ENCODE peak calls at places on chromosomes 1 and 21, in nine cellular contexts. One of them, this sample, is unnamed.
A peak's percentile ranks its signal among the peaks of the same experiment; 100 is the strongest.

GRCh38 chr1:44405804-44406743 is 1.0 kb downstream of the RNF220 start:
- DNase-seq in lower lobe of right lung: peak; percentile 54
- DNase-seq in uterus: no peak
- DNase-seq in IMR-90: no peak
- DNase-seq in dorsolateral prefrontal cortex: no peak
- DNase-seq in adrenal gland: no peak
- DNase-seq in Peyer's patch: peak; percentile 30
- DNase-seq in CD8-positive, alpha-beta memory T cell: no peak
- DNase-seq in brain microvascular endothelial cell: no peak
- DNase-seq in this sample: no peak

GRCh38 chr1:151539321-151540020 is 638 bp upstream of the TUFT1 start:
- DNase-seq in lower lobe of right lung: peak; percentile 91
- DNase-seq in uterus: peak; percentile 81
- DNase-seq in IMR-90: peak; percentile 96
- DNase-seq in dorsolateral prefrontal cortex: peak; percentile 35
- DNase-seq in adrenal gland: peak; percentile 93
- DNase-seq in Peyer's patch: peak; percentile 57
- DNase-seq in CD8-positive, alpha-beta memory T cell: no peak
- DNase-seq in brain microvascular endothelial cell: peak; percentile 84
- DNase-seq in this sample: no peak

GRCh38 chr1:230047114-230047865 is 19.7 kb upstream of the GALNT2 start:
- DNase-seq in lower lobe of right lung: no peak
- DNase-seq in uterus: no peak
- DNase-seq in IMR-90: no peak
- DNase-seq in dorsolateral prefrontal cortex: no peak
- DNase-seq in adrenal gland: no peak
- DNase-seq in Peyer's patch: no peak
- DNase-seq in CD8-positive, alpha-beta memory T cell: no peak
- DNase-seq in brain microvascular endothelial cell: no peak
- DNase-seq in this sample: no peak

GRCh38 chr1:241485554-241485992 is 34.0 kb downstream of the FH start:
- DNase-seq in lower lobe of right lung: no peak
- DNase-seq in uterus: no peak
- DNase-seq in IMR-90: peak; percentile 16
- DNase-seq in dorsolateral prefrontal cortex: no peak
- DNase-seq in adrenal gland: no peak
- DNase-seq in Peyer's patch: no peak
- DNase-seq in CD8-positive, alpha-beta memory T cell: no peak
- DNase-seq in brain microvascular endothelial cell: peak; percentile 18
- DNase-seq in this sample: no peak

GRCh38 chr1:172206256-172206655 is 214.2 kb upstream of the C1orf105 start:
- DNase-seq in lower lobe of right lung: no peak
- DNase-seq in uterus: no peak
- DNase-seq in IMR-90: no peak
- DNase-seq in dorsolateral prefrontal cortex: no peak
- DNase-seq in adrenal gland: no peak
- DNase-seq in Peyer's patch: no peak
- DNase-seq in CD8-positive, alpha-beta memory T cell: no peak
- DNase-seq in brain microvascular endothelial cell: no peak
- DNase-seq in this sample: no peak

GRCh38 chr1:240237305-240237721 is 145.6 kb downstream of the FMN2 start:
- DNase-seq in lower lobe of right lung: no peak
- DNase-seq in uterus: no peak
- DNase-seq in IMR-90: peak; percentile 65
- DNase-seq in dorsolateral prefrontal cortex: no peak
- DNase-seq in adrenal gland: peak; percentile 30
- DNase-seq in Peyer's patch: no peak
- DNase-seq in CD8-positive, alpha-beta memory T cell: no peak
- DNase-seq in brain microvascular endothelial cell: peak; percentile 66
- DNase-seq in this sample: no peak

GRCh38 chr1:247452447-247453039 is 5.4 kb downstream of the OR2B11 start:
- DNase-seq in lower lobe of right lung: no peak
- DNase-seq in uterus: no peak
- DNase-seq in IMR-90: no peak
- DNase-seq in dorsolateral prefrontal cortex: no peak
- DNase-seq in adrenal gland: no peak
- DNase-seq in Peyer's patch: no peak
- DNase-seq in CD8-positive, alpha-beta memory T cell: no peak
- DNase-seq in brain microvascular endothelial cell: no peak
- DNase-seq in this sample: no peak

GRCh38 chr1:54815086-54815876 is 14.2 kb upstream of the TTC22 start:
- DNase-seq in lower lobe of right lung: no peak
- DNase-seq in uterus: no peak
- DNase-seq in IMR-90: no peak
- DNase-seq in dorsolateral prefrontal cortex: no peak
- DNase-seq in adrenal gland: no peak
- DNase-seq in Peyer's patch: peak; percentile 13
- DNase-seq in CD8-positive, alpha-beta memory T cell: no peak
- DNase-seq in brain microvascular endothelial cell: no peak
- DNase-seq in this sample: no peak

GRCh38 chr1:115262886-115263285 is 75.2 kb downstream of the NGF start:
- DNase-seq in lower lobe of right lung: no peak
- DNase-seq in uterus: no peak
- DNase-seq in IMR-90: peak; percentile 21
- DNase-seq in dorsolateral prefrontal cortex: no peak
- DNase-seq in adrenal gland: no peak
- DNase-seq in Peyer's patch: no peak
- DNase-seq in CD8-positive, alpha-beta memory T cell: no peak
- DNase-seq in brain microvascular endothelial cell: peak; percentile 24
- DNase-seq in this sample: no peak

GRCh38 chr1:12124693-12125421 is 41.9 kb upstream of the TNFRSF1B start:
- DNase-seq in lower lobe of right lung: peak; percentile 85
- DNase-seq in uterus: peak; percentile 83
- DNase-seq in IMR-90: peak; percentile 65
- DNase-seq in dorsolateral prefrontal cortex: peak; percentile 77
- DNase-seq in adrenal gland: peak; percentile 69
- DNase-seq in Peyer's patch: peak; percentile 73
- DNase-seq in CD8-positive, alpha-beta memory T cell: peak; percentile 85
- DNase-seq in brain microvascular endothelial cell: peak; percentile 57
- DNase-seq in this sample: peak; percentile 45

GRCh38 chr1:52402860-52403240 is 1.4 kb downstream of the ORC1 start:
- DNase-seq in lower lobe of right lung: no peak
- DNase-seq in uterus: no peak
- DNase-seq in IMR-90: no peak
- DNase-seq in dorsolateral prefrontal cortex: no peak
- DNase-seq in adrenal gland: no peak
- DNase-seq in Peyer's patch: no peak
- DNase-seq in CD8-positive, alpha-beta memory T cell: no peak
- DNase-seq in brain microvascular endothelial cell: no peak
- DNase-seq in this sample: no peak

DNA sequence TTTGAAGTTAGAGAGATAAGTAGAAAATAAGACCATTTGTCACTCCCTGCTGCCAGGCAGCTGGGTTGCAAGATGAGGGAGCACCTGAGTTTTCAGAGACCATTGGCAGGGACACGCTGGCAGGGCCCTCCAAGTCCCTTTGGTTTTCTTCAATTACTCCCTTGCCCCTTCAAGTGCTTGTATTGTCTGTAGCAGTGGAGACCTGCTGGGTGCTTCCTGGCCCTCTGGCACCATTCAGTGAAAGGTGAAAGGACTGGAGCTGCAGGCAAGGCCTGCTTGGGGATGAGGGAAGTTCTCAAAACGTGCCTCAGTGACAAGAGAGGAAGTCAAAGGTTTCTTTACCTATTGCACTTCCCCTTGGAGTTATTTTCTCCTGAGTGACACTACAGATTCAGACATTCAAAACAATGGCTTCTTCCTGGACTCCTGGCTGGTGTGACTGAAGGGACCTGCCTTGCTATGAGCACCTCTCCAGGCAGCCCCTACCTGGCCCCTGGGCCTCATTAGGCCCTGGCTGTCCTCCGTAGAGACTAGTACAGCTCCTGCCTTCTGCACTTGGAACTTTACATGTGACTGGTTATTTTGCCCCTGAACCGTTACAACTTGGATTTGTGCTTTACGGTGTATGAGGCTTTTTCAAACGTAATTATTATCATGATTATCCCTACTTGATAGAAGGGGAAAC is 100.1 kb downstream of the C1orf21 start:
- DNase-seq in lower lobe of right lung: no peak
- DNase-seq in uterus: no peak
- DNase-seq in IMR-90: no peak
- DNase-seq in dorsolateral prefrontal cortex: no peak
- DNase-seq in adrenal gland: no peak
- DNase-seq in Peyer's patch: no peak
- DNase-seq in CD8-positive, alpha-beta memory T cell: no peak
- DNase-seq in brain microvascular endothelial cell: no peak
- DNase-seq in this sample: no peak
- H3K27ac ChIP-seq in lower lobe of right lung: no peak overlapping the region
- H3K27ac ChIP-seq in uterus: peak overlapping the region; percentile 88
- H3K27ac ChIP-seq in IMR-90: no peak overlapping the region
- H3K27ac ChIP-seq in dorsolateral prefrontal cortex: peak overlapping the region; percentile 2
- H3K27ac ChIP-seq in adrenal gland: peak overlapping the region; percentile 22
- H3K27ac ChIP-seq in Peyer's patch: peak overlapping the region; percentile 13
- H3K27ac ChIP-seq in CD8-positive, alpha-beta memory T cell: no peak overlapping the region
- H3K27ac ChIP-seq in brain microvascular endothelial cell: no peak overlapping the region
- H3K27ac ChIP-seq in this sample: no peak overlapping the region

DNA sequence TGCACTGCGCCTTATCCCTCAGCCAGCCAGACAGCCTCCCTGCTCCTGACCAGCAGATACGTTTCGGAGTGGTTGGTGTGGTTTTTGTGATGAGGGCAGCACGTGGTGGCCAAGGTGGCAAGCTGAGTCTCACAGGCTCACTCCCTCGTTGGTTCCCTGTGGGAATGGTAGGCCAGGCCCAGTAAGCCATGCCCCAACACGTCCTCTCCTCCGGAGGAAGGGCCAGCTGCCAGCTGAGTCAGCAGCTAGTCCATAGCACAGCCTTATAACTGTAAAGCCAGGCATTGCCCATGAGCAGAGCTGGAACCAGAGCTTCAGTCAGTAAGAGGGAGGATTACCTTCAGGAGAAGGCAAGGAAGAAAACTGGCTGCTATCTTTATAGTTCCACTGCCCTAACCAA is 29.5 kb downstream of the SZRD1 start:
- DNase-seq in lower lobe of right lung: no peak
- DNase-seq in uterus: peak; percentile 27
- DNase-seq in IMR-90: peak; percentile 84
- DNase-seq in dorsolateral prefrontal cortex: no peak
- DNase-seq in adrenal gland: peak; percentile 89
- DNase-seq in Peyer's patch: no peak
- DNase-seq in CD8-positive, alpha-beta memory T cell: no peak
- DNase-seq in brain microvascular endothelial cell: peak; percentile 64
- DNase-seq in this sample: no peak
- H3K27ac ChIP-seq in lower lobe of right lung: peak overlapping the region; percentile 11
- H3K27ac ChIP-seq in uterus: peak overlapping the region; percentile 28
- H3K27ac ChIP-seq in IMR-90: peak overlapping the region; percentile 95
- H3K27ac ChIP-seq in dorsolateral prefrontal cortex: peak overlapping the region; percentile 48
- H3K27ac ChIP-seq in adrenal gland: no peak overlapping the region
- H3K27ac ChIP-seq in Peyer's patch: no peak overlapping the region
- H3K27ac ChIP-seq in CD8-positive, alpha-beta memory T cell: no peak overlapping the region
- H3K27ac ChIP-seq in brain microvascular endothelial cell: no peak overlapping the region
- H3K27ac ChIP-seq in this sample: no peak overlapping the region

GRCh38 chr1:18299441-18300338 is 181.0 kb upstream of the KLHDC7A start:
- DNase-seq in lower lobe of right lung: no peak
- DNase-seq in uterus: no peak
- DNase-seq in IMR-90: no peak
- DNase-seq in dorsolateral prefrontal cortex: no peak
- DNase-seq in adrenal gland: no peak
- DNase-seq in Peyer's patch: no peak
- DNase-seq in CD8-positive, alpha-beta memory T cell: no peak
- DNase-seq in brain microvascular endothelial cell: no peak
- DNase-seq in this sample: no peak
- H3K27ac ChIP-seq in lower lobe of right lung: no peak overlapping the region
- H3K27ac ChIP-seq in uterus: no peak overlapping the region
- H3K27ac ChIP-seq in IMR-90: no peak overlapping the region
- H3K27ac ChIP-seq in dorsolateral prefrontal cortex: no peak overlapping the region
- H3K27ac ChIP-seq in adrenal gland: no peak overlapping the region
- H3K27ac ChIP-seq in Peyer's patch: no peak overlapping the region
- H3K27ac ChIP-seq in CD8-positive, alpha-beta memory T cell: no peak overlapping the region
- H3K27ac ChIP-seq in brain microvascular endothelial cell: no peak overlapping the region
- H3K27ac ChIP-seq in this sample: no peak overlapping the region

DNA sequence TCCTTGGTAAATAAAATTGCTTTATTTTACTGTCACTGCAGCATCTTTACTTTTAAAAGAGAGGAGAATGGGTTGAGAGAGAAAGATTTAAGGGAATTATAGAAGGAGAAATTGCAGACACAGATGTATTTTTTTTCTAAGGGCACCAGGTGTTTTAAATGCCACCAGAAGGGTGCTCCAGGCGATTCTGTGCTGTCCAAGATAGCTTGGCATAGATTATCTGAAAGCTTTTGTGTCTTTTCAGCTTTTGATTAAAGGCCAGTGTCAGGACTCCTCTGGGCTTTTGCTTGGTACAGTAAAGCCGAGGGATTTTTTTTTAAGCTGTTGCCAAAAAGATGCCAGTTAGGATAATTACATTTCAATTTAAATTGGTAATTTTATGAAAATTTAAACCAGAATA is 670.9 kb upstream of the CXADR start:
- DNase-seq in lower lobe of right lung: no peak
- DNase-seq in uterus: no peak
- DNase-seq in IMR-90: no peak
- DNase-seq in dorsolateral prefrontal cortex: no peak
- DNase-seq in adrenal gland: no peak
- DNase-seq in Peyer's patch: no peak
- DNase-seq in CD8-positive, alpha-beta memory T cell: no peak
- DNase-seq in brain microvascular endothelial cell: no peak
- DNase-seq in this sample: no peak
- H3K27ac ChIP-seq in lower lobe of right lung: no peak overlapping the region
- H3K27ac ChIP-seq in uterus: peak overlapping the region; percentile 19
- H3K27ac ChIP-seq in IMR-90: no peak overlapping the region
- H3K27ac ChIP-seq in dorsolateral prefrontal cortex: no peak overlapping the region
- H3K27ac ChIP-seq in adrenal gland: no peak overlapping the region
- H3K27ac ChIP-seq in Peyer's patch: no peak overlapping the region
- H3K27ac ChIP-seq in CD8-positive, alpha-beta memory T cell: no peak overlapping the region
- H3K27ac ChIP-seq in brain microvascular endothelial cell: no peak overlapping the region
- H3K27ac ChIP-seq in this sample: peak overlapping the region; percentile 38

DNA sequence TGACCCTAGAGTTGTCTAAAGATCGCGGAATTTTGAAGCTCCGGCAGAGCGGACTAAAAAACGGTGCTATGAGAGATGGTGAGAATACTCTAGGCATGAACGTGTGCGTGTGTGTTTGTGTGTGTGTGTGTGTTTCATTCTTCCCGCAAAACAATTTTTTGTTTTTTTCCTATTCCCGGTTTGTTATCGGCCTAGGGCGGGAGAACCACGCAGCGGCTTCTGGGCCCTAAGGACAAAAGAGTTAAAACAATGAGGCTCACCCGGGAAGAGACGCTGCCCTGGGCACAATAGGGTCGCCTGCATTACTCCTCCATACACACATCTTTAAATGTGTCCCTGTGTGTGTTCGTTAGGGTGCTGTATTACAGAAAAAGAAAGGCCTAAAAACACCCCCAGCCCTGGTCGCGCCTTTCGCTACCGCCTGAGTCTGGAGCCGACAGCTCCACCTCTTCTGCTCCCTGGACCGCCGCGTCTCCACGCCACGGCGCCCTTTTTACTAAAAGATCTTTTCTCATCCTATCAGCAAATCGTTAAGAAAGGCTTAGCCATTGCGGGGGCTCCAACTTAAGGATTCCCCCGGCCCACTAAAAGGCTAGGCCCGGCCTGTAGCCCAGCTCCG is 3.0 kb downstream of the TBX15 start:
- DNase-seq in lower lobe of right lung: no peak
- DNase-seq in uterus: no peak
- DNase-seq in IMR-90: no peak
- DNase-seq in dorsolateral prefrontal cortex: no peak
- DNase-seq in adrenal gland: no peak
- DNase-seq in Peyer's patch: no peak
- DNase-seq in CD8-positive, alpha-beta memory T cell: no peak
- DNase-seq in brain microvascular endothelial cell: no peak
- DNase-seq in this sample: no peak
- H3K27ac ChIP-seq in lower lobe of right lung: no peak overlapping the region
- H3K27ac ChIP-seq in uterus: no peak overlapping the region
- H3K27ac ChIP-seq in IMR-90: no peak overlapping the region
- H3K27ac ChIP-seq in dorsolateral prefrontal cortex: no peak overlapping the region
- H3K27ac ChIP-seq in adrenal gland: no peak overlapping the region
- H3K27ac ChIP-seq in Peyer's patch: no peak overlapping the region
- H3K27ac ChIP-seq in CD8-positive, alpha-beta memory T cell: no peak overlapping the region
- H3K27ac ChIP-seq in brain microvascular endothelial cell: peak overlapping the region; percentile 93
- H3K27ac ChIP-seq in this sample: no peak overlapping the region